ENCODE peak calls at places on chromosomes 1 and 21, in eight cellular contexts. Y, U, H, W, X, E, R and L are unnamed samples.
A peak's percentile ranks its signal among the peaks of the same experiment; 100 is the strongest.

GRCh38 chr1:25037174-25038074 is 107.3 kb upstream of the RUNX3 start:
- DNase-seq in W (no peak), E (peak; percentile 13), Y (peak; percentile 81), R (no peak), H (peak; percentile 73), X (peak; percentile 71), U (peak; percentile 64), L (peak; percentile 35)

GRCh38 chr1:237012789-237013383 is 8.6 kb upstream of the MT1HL1 start:
- DNase-seq in W (no peak), U (peak; percentile 68), E (peak; percentile 27), H (no peak), Y (peak; percentile 87), R (peak; percentile 89), X (no peak), L (no peak)

GRCh38 chr1:150142083-150142482 is 7.6 kb upstream of the PLEKHO1 start:
- DNase-seq in E (no peak), H (no peak), R (no peak), U (no peak), X (no peak), Y (no peak), W (no peak), L (no peak)

GRCh38 chr1:6423321-6423999 is 1.1 kb upstream of the ESPN start:
- DNase-seq in H (peak; percentile 54), X (peak; percentile 75), E (peak; percentile 68), W (peak; percentile 75), Y (peak; percentile 85), R (peak; percentile 84), U (peak; percentile 83), L (peak; percentile 68)

GRCh38 chr1:27528701-27529637 is 39.0 kb upstream of the WASF2 start:
- DNase-seq in R (no peak), Y (no peak), X (no peak), W (no peak), H (no peak), U (peak; percentile 73), E (peak; percentile 52), L (no peak)

GRCh38 chr1:109873278-109874175 is 37.1 kb upstream of the CSF1 start:
- DNase-seq in X (no peak), E (peak; percentile 62), W (peak; percentile 42), H (no peak), R (no peak), U (no peak), Y (no peak), L (no peak)

GRCh38 chr1:229142496-229142895 is 128.4 kb upstream of the RAB4A start:
- DNase-seq in H (no peak), W (no peak), U (peak; percentile 31), X (no peak), E (no peak), R (no peak), Y (no peak), L (no peak)

GRCh38 chr1:189899686-189900495 is 577.8 kb downstream of the BRINP3 start:
- DNase-seq in E (no peak), H (no peak), X (no peak), Y (no peak), U (no peak), W (no peak), R (no peak), L (no peak)

GRCh38 chr1:244802556-244803239 is 32.8 kb upstream of the COX20 start:
- DNase-seq in U (no peak), E (no peak), Y (no peak), X (no peak), W (peak; percentile 26), H (no peak), R (peak; percentile 53), L (no peak)

GRCh38 chr1:197787056-197787455 is 11.8 kb upstream of the DENND1B start:
- DNase-seq in W (no peak), H (no peak), X (no peak), U (no peak), E (peak; percentile 57), R (no peak), Y (no peak), L (no peak)

GRCh38 chr1:195097316-195097715 is 1510.9 kb downstream of the KCNT2 start:
- DNase-seq in Y (no peak), X (no peak), H (no peak), R (no peak), W (no peak), E (peak; percentile 18), U (no peak), L (no peak)

GRCh38 chr1:192159769-192160168 is 1.5 kb downstream of the RGS18 start:
- DNase-seq in Y (no peak), E (no peak), H (no peak), R (no peak), U (no peak), W (no peak), X (no peak), L (no peak)

GRCh38 chr1:59682405-59683080 is 132.2 kb upstream of the HOOK1 start:
- DNase-seq in R (no peak), H (no peak), X (no peak), W (no peak), E (peak; percentile 64), Y (no peak), U (no peak), L (no peak)

GRCh38 chr1:77536813-77537212 is 145.6 kb downstream of the ZZZ3 start:
- DNase-seq in W (no peak), X (no peak), U (no peak), E (peak; percentile 98), H (no peak), Y (no peak), R (no peak), L (no peak)

GRCh38 chr21:29499734-29500343 is 201.1 kb downstream of the BACH1 start:
- DNase-seq in R (no peak), X (no peak), Y (no peak), U (no peak), W (no peak), E (peak; percentile 13), H (no peak), L (no peak)

GRCh38 chr21:41761211-41762181 is 5.4 kb downstream of the RIPK4 start:
- DNase-seq in U (peak; percentile 55), E (no peak), Y (peak; percentile 91), R (peak; percentile 88), X (no peak), H (no peak), W (peak; percentile 70), L (no peak)

GRCh38 chr1:230750576-230750975 is 3.4 kb downstream of the CAPN9 start:
- DNase-seq in W (no peak), U (peak; percentile 61), X (no peak), Y (no peak), R (no peak), E (no peak), H (no peak), L (no peak)

GRCh38 chr1:99559166-99559565 is 86.7 kb upstream of the PALMD start:
- DNase-seq in W (no peak), U (no peak), Y (no peak), X (no peak), E (no peak), R (no peak), H (no peak), L (no peak)

GRCh38 chr1:228646717-228647522 is 88.4 kb upstream of the RHOU start:
- DNase-seq in U (peak; percentile 56), H (peak; percentile 54), Y (peak; percentile 69), R (no peak), X (peak; percentile 17), E (peak; percentile 19), W (no peak), L (peak; percentile 16)

GRCh38 chr1:67514299-67514698 is 84.1 kb upstream of the SERBP1 start:
- DNase-seq in E (no peak), U (no peak), Y (no peak), X (no peak), R (no peak), W (no peak), H (no peak), L (no peak)

GRCh38 chr1:67514786-67515185 is 84.6 kb upstream of the SERBP1 start:
- DNase-seq in X (no peak), Y (no peak), E (no peak), R (no peak), U (no peak), W (no peak), H (no peak), L (no peak)

GRCh38 chr1:67515324-67516080 is 85.3 kb upstream of the SERBP1 start:
- DNase-seq in U (no peak), W (no peak), Y (no peak), E (no peak), R (no peak), X (no peak), H (no peak), L (no peak)
- H3K9me3 ChIP-seq in U (peaks cover 6% of the 10 kb centered on the region), W (no peaks in the 10 kb centered on the region), Y (peaks cover 11% of the 10 kb centered on the region), E (no peaks in the 10 kb centered on the region), R (no peaks in the 10 kb centered on the region), X (no peaks in the 10 kb centered on the region), H (peaks cover 4% of the 10 kb centered on the region), L (no peaks in the 10 kb centered on the region)

GRCh38 chr1:2968471-2968881 is 52.8 kb upstream of the ACTRT2 start:
- DNase-seq in H (no peak), R (peak; percentile 42), W (peak; percentile 28), Y (peak; percentile 61), U (no peak), E (no peak), X (no peak), L (no peak)

GRCh38 chr1:2967881-2968280 is 53.4 kb upstream of the ACTRT2 start:
- DNase-seq in E (no peak), Y (peak; percentile 48), W (peak; percentile 25), H (no peak), U (no peak), R (peak; percentile 38), X (no peak), L (no peak)

GRCh38 chr1:2970311-2971145 is 50.7 kb upstream of the ACTRT2 start:
- DNase-seq in Y (peak; percentile 60), E (no peak), R (peak; percentile 54), X (no peak), U (no peak), W (peak; percentile 37), H (no peak), L (no peak)

GRCh38 chr1:2969870-2970291 is 51.4 kb upstream of the ACTRT2 start:
- DNase-seq in U (no peak), E (no peak), H (no peak), X (no peak), R (peak; percentile 43), W (peak; percentile 32), Y (peak; percentile 74), L (no peak)

GRCh38 chr1:2969011-2969869 is 52.0 kb upstream of the ACTRT2 start:
- DNase-seq in E (no peak), H (no peak), Y (peak; percentile 62), R (peak; percentile 46), X (no peak), W (peak; percentile 31), U (no peak), L (no peak)
- H3K9me3 ChIP-seq in E (no peaks in the 10 kb centered on the region), H (no peaks in the 10 kb centered on the region), Y (no peaks in the 10 kb centered on the region), R (no peaks in the 10 kb centered on the region), X (no peaks in the 10 kb centered on the region), W (no peaks in the 10 kb centered on the region), U (no peaks in the 10 kb centered on the region), L (no peaks in the 10 kb centered on the region)

GRCh38 chr1:72954943-72955342 is 672.6 kb upstream of the NEGR1 start:
- DNase-seq in E (no peak), H (no peak), U (no peak), W (no peak), Y (no peak), R (no peak), X (no peak), L (no peak)
- H3K9me3 ChIP-seq in E (no peaks in the 10 kb centered on the region), H (no peaks in the 10 kb centered on the region), U (no peaks in the 10 kb centered on the region), W (no peaks in the 10 kb centered on the region), Y (peaks cover 5% of the 10 kb centered on the region), R (no peaks in the 10 kb centered on the region), X (no peaks in the 10 kb centered on the region), L (no peaks in the 10 kb centered on the region)

DNA sequence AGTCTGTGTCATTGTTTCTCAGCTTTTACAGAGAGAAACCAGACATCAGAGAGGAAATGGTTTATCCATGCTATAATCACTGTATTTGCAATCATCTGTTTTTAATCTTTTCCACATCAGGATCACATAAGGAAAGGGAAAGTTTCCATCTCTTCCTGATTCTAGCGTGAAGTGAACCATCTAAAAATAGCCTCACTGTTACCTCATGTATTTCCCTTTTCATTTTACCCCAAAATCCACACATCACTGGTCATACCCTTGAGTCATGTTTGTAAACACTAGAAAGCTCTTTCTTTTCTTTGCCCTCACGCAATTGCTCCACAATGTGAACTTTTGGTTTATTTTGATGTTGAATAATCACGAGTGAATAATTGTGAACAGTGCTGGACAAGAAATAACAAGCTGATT is 146.0 kb downstream of the PLA2G4A start:
- DNase-seq in H (no peak), W (no peak), U (peak; percentile 31), R (no peak), Y (no peak), E (peak; percentile 96), X (no peak), L (no peak)
- H3K9me3 ChIP-seq in H (no peaks in the 10 kb centered on the region), W (no peaks in the 10 kb centered on the region), U (no peaks in the 10 kb centered on the region), R (no peaks in the 10 kb centered on the region), Y (no peaks in the 10 kb centered on the region), E (no peaks in the 10 kb centered on the region), X (no peaks in the 10 kb centered on the region), L (no peaks in the 10 kb centered on the region)